ENCODE peak calls at places on chromosomes 1 and 21, in seven cellular contexts. One of them, this sample, is unnamed. For H3K9me3 and H3K27me3, the result is how much of the 10 kb centered on the place peaks cover.

GRCh38 chr1:212477014-212477679 is 44.4 kb downstream of the NENF start:
- DNase-seq in hepatocyte: peak
- DNase-seq in right lobe of liver: peak
- DNase-seq in cardiac muscle cell: peak
- DNase-seq in heart left ventricle: peak
- DNase-seq in ovary: peak
- DNase-seq in IMR-90: peak
- DNase-seq in this sample: peak

GRCh38 chr1:39110325-39110851 is 84.2 kb downstream of the NDUFS5 start:
- DNase-seq in hepatocyte: no peak
- DNase-seq in right lobe of liver: no peak
- DNase-seq in cardiac muscle cell: no peak
- DNase-seq in heart left ventricle: no peak
- DNase-seq in ovary: no peak
- DNase-seq in IMR-90: peak
- DNase-seq in this sample: peak

GRCh38 chr1:89589515-89589914 is 43.4 kb upstream of the LRRC8C start:
- DNase-seq in hepatocyte: no peak
- DNase-seq in right lobe of liver: no peak
- DNase-seq in cardiac muscle cell: no peak
- DNase-seq in heart left ventricle: no peak
- DNase-seq in ovary: no peak
- DNase-seq in IMR-90: no peak
- DNase-seq in this sample: no peak

GRCh38 chr21:34105947-34106541 is 32.7 kb downstream of the MRPS6 start:
- DNase-seq in hepatocyte: no peak
- DNase-seq in right lobe of liver: no peak
- DNase-seq in cardiac muscle cell: no peak
- DNase-seq in heart left ventricle: no peak
- DNase-seq in ovary: no peak
- DNase-seq in IMR-90: no peak
- DNase-seq in this sample: no peak

GRCh38 chr21:35664683-35665082 is 395.6 kb downstream of the SETD4 start:
- DNase-seq in hepatocyte: no peak
- DNase-seq in right lobe of liver: no peak
- DNase-seq in cardiac muscle cell: no peak
- DNase-seq in heart left ventricle: no peak
- DNase-seq in ovary: no peak
- DNase-seq in IMR-90: peak
- DNase-seq in this sample: no peak

GRCh38 chr1:169527461-169528213 is 41.9 kb upstream of the SLC19A2 start:
- DNase-seq in hepatocyte: peak
- DNase-seq in right lobe of liver: no peak
- DNase-seq in cardiac muscle cell: no peak
- DNase-seq in heart left ventricle: no peak
- DNase-seq in ovary: no peak
- DNase-seq in IMR-90: peak
- DNase-seq in this sample: no peak

GRCh38 chr1:87203890-87204289 is 124.8 kb upstream of the LMO4 start:
- DNase-seq in hepatocyte: no peak
- DNase-seq in right lobe of liver: no peak
- DNase-seq in cardiac muscle cell: no peak
- DNase-seq in heart left ventricle: no peak
- DNase-seq in ovary: no peak
- DNase-seq in IMR-90: peak
- DNase-seq in this sample: no peak

GRCh38 chr1:24721533-24721932 is 23.7 kb upstream of the CLIC4 start:
- DNase-seq in hepatocyte: no peak
- DNase-seq in right lobe of liver: no peak
- DNase-seq in cardiac muscle cell: no peak
- DNase-seq in heart left ventricle: no peak
- DNase-seq in ovary: no peak
- DNase-seq in IMR-90: no peak
- DNase-seq in this sample: no peak

GRCh38 chr1:237650809-237651208 is 239.9 kb downstream of the ZP4 start:
- DNase-seq in hepatocyte: no peak
- DNase-seq in right lobe of liver: no peak
- DNase-seq in cardiac muscle cell: no peak
- DNase-seq in heart left ventricle: no peak
- DNase-seq in ovary: no peak
- DNase-seq in IMR-90: no peak
- DNase-seq in this sample: no peak

GRCh38 chr1:20702416-20702815 is 15.4 kb downstream of the KIF17 start:
- DNase-seq in hepatocyte: no peak
- DNase-seq in right lobe of liver: no peak
- DNase-seq in cardiac muscle cell: no peak
- DNase-seq in heart left ventricle: no peak
- DNase-seq in ovary: no peak
- DNase-seq in IMR-90: peak
- DNase-seq in this sample: no peak
- TF ChIP-seq CTCF in hepatocyte: no peak
- TF ChIP-seq CTCF in right lobe of liver: no peak
- TF ChIP-seq CTCF in cardiac muscle cell: peak
- TF ChIP-seq CTCF in heart left ventricle: no peak
- TF ChIP-seq CTCF in ovary: no peak
- TF ChIP-seq CTCF in IMR-90: peak
- TF ChIP-seq CTCF in this sample: no peak

GRCh38 chr21:9741343-9741742 is 780.0 kb upstream of the TPTE start:
- DNase-seq in hepatocyte: no peak
- DNase-seq in right lobe of liver: no peak
- DNase-seq in cardiac muscle cell: no peak
- DNase-seq in heart left ventricle: no peak
- DNase-seq in ovary: no peak
- DNase-seq in IMR-90: no peak
- DNase-seq in this sample: no peak

GRCh38 chr21:9738527-9738926 is 782.9 kb upstream of the TPTE start:
- DNase-seq in hepatocyte: no peak
- DNase-seq in right lobe of liver: no peak
- DNase-seq in cardiac muscle cell: no peak
- DNase-seq in heart left ventricle: no peak
- DNase-seq in ovary: no peak
- DNase-seq in IMR-90: no peak
- DNase-seq in this sample: no peak

GRCh38 chr21:9735421-9735961 is 785.9 kb upstream of the TPTE start:
- DNase-seq in hepatocyte: no peak
- DNase-seq in right lobe of liver: no peak
- DNase-seq in cardiac muscle cell: no peak
- DNase-seq in heart left ventricle: no peak
- DNase-seq in ovary: no peak
- DNase-seq in IMR-90: no peak
- DNase-seq in this sample: no peak

GRCh38 chr21:9739240-9739639 is 782.1 kb upstream of the TPTE start:
- DNase-seq in hepatocyte: no peak
- DNase-seq in right lobe of liver: no peak
- DNase-seq in cardiac muscle cell: no peak
- DNase-seq in heart left ventricle: no peak
- DNase-seq in ovary: no peak
- DNase-seq in IMR-90: no peak
- DNase-seq in this sample: no peak

GRCh38 chr21:9737871-9738520 is 783.4 kb upstream of the TPTE start:
- DNase-seq in hepatocyte: no peak
- DNase-seq in right lobe of liver: no peak
- DNase-seq in cardiac muscle cell: no peak
- DNase-seq in heart left ventricle: no peak
- DNase-seq in ovary: no peak
- DNase-seq in IMR-90: no peak
- DNase-seq in this sample: no peak
- H3K9me3 ChIP-seq in hepatocyte: under half
- H3K9me3 ChIP-seq in right lobe of liver: under half
- H3K9me3 ChIP-seq in cardiac muscle cell: under half
- H3K9me3 ChIP-seq in heart left ventricle: under half
- H3K9me3 ChIP-seq in ovary: under half
- H3K9me3 ChIP-seq in IMR-90: under half
- H3K9me3 ChIP-seq in this sample: under half

GRCh38 chr21:25458484-25458883 is 148.8 kb downstream of the MRPL39 start:
- DNase-seq in hepatocyte: no peak
- DNase-seq in right lobe of liver: no peak
- DNase-seq in cardiac muscle cell: no peak
- DNase-seq in heart left ventricle: no peak
- DNase-seq in ovary: no peak
- DNase-seq in IMR-90: no peak
- DNase-seq in this sample: no peak

GRCh38 chr21:25461730-25462129 is 145.6 kb downstream of the MRPL39 start:
- DNase-seq in hepatocyte: no peak
- DNase-seq in right lobe of liver: no peak
- DNase-seq in cardiac muscle cell: no peak
- DNase-seq in heart left ventricle: no peak
- DNase-seq in ovary: no peak
- DNase-seq in IMR-90: peak
- DNase-seq in this sample: no peak

GRCh38 chr21:25459365-25459764 is 147.9 kb downstream of the MRPL39 start:
- DNase-seq in hepatocyte: no peak
- DNase-seq in right lobe of liver: no peak
- DNase-seq in cardiac muscle cell: no peak
- DNase-seq in heart left ventricle: no peak
- DNase-seq in ovary: no peak
- DNase-seq in IMR-90: no peak
- DNase-seq in this sample: no peak

GRCh38 chr21:25457946-25458345 is 149.3 kb downstream of the MRPL39 start:
- DNase-seq in hepatocyte: no peak
- DNase-seq in right lobe of liver: no peak
- DNase-seq in cardiac muscle cell: no peak
- DNase-seq in heart left ventricle: no peak
- DNase-seq in ovary: no peak
- DNase-seq in IMR-90: no peak
- DNase-seq in this sample: no peak

GRCh38 chr21:25459993-25460392 is 147.3 kb downstream of the MRPL39 start:
- DNase-seq in hepatocyte: no peak
- DNase-seq in right lobe of liver: no peak
- DNase-seq in cardiac muscle cell: no peak
- DNase-seq in heart left ventricle: no peak
- DNase-seq in ovary: no peak
- DNase-seq in IMR-90: no peak
- DNase-seq in this sample: no peak
- H3K27me3 ChIP-seq in hepatocyte: under half
- H3K27me3 ChIP-seq in right lobe of liver: under half
- H3K27me3 ChIP-seq in cardiac muscle cell: under half
- H3K27me3 ChIP-seq in heart left ventricle: under half
- H3K27me3 ChIP-seq in ovary: under half
- H3K27me3 ChIP-seq in IMR-90: under half
- H3K27me3 ChIP-seq in this sample: under half

DNA sequence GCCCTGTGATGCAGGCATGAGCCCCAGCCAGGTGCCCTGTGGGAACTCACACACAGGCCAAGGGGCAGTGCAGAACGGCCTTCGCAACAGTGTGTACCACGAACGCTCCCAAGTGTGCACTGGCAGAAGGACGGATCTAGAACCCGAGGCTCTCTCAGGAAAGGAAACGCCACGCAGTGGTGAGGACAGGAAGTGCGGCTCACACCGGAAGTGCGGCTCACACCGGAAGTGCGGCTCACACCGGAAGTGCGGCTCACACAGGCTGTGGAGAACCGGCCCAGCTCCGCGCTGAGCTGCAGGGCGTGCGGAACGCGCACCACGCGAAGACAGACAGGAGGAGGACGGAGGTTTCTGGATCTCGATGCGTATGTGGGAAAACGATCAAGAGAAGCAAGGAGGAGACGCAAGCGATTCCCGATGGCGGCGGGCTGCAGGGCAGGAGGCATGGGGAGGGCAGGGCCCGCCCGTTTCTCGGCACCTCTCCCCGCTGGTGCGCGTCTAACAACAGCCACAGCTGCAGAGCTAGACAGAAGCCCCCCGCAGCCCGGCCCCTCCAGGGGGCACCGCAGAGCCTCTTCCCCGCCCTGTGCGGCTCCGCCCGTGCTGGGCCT is 35.9 kb upstream of the TMEM52 start:
- DNase-seq in hepatocyte: no peak
- DNase-seq in right lobe of liver: no peak
- DNase-seq in cardiac muscle cell: no peak
- DNase-seq in heart left ventricle: no peak
- DNase-seq in ovary: no peak
- DNase-seq in IMR-90: no peak
- DNase-seq in this sample: no peak
- TF ChIP-seq CTCF in hepatocyte: no peak
- TF ChIP-seq CTCF in right lobe of liver: no peak
- TF ChIP-seq CTCF in cardiac muscle cell: peak
- TF ChIP-seq CTCF in heart left ventricle: no peak
- TF ChIP-seq CTCF in ovary: no peak
- TF ChIP-seq CTCF in IMR-90: no peak
- TF ChIP-seq CTCF in this sample: no peak

DNA sequence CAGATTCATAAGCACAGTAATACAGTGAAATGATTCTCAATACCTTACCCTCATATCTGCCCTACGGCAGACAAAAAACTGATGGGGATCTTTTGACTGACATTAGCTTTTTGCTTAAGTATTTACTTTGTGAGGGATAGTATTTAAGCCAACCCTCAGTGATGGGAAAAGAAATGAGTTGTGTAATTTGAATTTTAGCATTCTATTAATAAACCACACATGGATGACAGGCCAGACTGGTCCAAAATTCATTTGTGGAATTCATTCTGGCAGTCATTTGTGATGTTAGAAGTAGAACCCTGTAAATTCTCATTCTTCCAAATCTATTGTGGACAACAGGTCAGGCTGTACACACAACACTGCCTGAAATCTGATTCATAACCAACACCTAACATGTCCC is 14.9 kb downstream of the TRIM33 start:
- DNase-seq in hepatocyte: no peak
- DNase-seq in right lobe of liver: no peak
- DNase-seq in cardiac muscle cell: no peak
- DNase-seq in heart left ventricle: no peak
- DNase-seq in ovary: no peak
- DNase-seq in IMR-90: no peak
- DNase-seq in this sample: no peak
- H3K9me3 ChIP-seq in hepatocyte: under half
- H3K9me3 ChIP-seq in right lobe of liver: under half
- H3K9me3 ChIP-seq in cardiac muscle cell: under half
- H3K9me3 ChIP-seq in heart left ventricle: under half
- H3K9me3 ChIP-seq in ovary: under half
- H3K9me3 ChIP-seq in IMR-90: under half
- H3K9me3 ChIP-seq in this sample: under half

DNA sequence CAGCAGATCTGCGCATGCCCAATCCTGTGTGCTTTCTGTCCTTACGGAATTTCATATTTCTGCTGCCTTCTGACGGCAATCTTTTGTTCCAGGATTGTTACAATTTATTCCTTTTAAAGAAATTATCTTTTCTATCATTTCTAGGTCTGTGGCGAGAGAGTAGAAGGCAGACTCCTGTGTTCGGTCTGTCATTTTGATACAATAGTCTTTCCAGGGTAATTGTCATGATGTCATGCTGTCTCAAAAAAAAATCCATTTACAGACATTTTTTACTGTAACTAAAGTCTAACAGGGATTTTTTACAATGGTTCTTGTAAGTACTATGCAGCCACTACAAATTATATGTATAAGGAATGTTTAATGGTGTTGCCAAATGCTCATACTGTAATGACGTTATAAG is 9.0 kb upstream of the KRTAP7-1 start:
- DNase-seq in hepatocyte: no peak
- DNase-seq in right lobe of liver: no peak
- DNase-seq in cardiac muscle cell: no peak
- DNase-seq in heart left ventricle: no peak
- DNase-seq in ovary: no peak
- DNase-seq in IMR-90: no peak
- DNase-seq in this sample: no peak
- H3K27me3 ChIP-seq in hepatocyte: under half
- H3K27me3 ChIP-seq in right lobe of liver: under half
- H3K27me3 ChIP-seq in cardiac muscle cell: under half
- H3K27me3 ChIP-seq in heart left ventricle: under half
- H3K27me3 ChIP-seq in ovary: under half
- H3K27me3 ChIP-seq in IMR-90: under half
- H3K27me3 ChIP-seq in this sample: under half

GRCh38 chr1:205588691-205589445 is 42.9 kb downstream of the ELK4 start:
- DNase-seq in hepatocyte: peak
- DNase-seq in right lobe of liver: no peak
- DNase-seq in cardiac muscle cell: peak
- DNase-seq in heart left ventricle: no peak
- DNase-seq in ovary: no peak
- DNase-seq in IMR-90: peak
- DNase-seq in this sample: no peak
- TF ChIP-seq CTCF in hepatocyte: peak
- TF ChIP-seq CTCF in right lobe of liver: peak
- TF ChIP-seq CTCF in cardiac muscle cell: peak
- TF ChIP-seq CTCF in heart left ventricle: peak
- TF ChIP-seq CTCF in ovary: no peak
- TF ChIP-seq CTCF in IMR-90: peak
- TF ChIP-seq CTCF in this sample: no peak